ENCODE peak calls at places on chromosome 1, in eight cellular contexts. One of them, this sample, is unnamed.

GRCh38 chr1:112695276-112695675 is 11.7 kb downstream of the RHOC start:
- DNase-seq in glomerular endothelial cell: no peak
- DNase-seq in activated T-cell treated with anti-CD3 and anti-CD28 coated beads for 1 hour: no peak
- DNase-seq in HEK293T: no peak
- DNase-seq in activated CD4-positive, alpha-beta T cell treated with anti-CD3 and anti-CD28 coated beads, Interleukin-2, amount 50 U/mL, for 1 hour: no peak
- DNase-seq in adipocyte: no peak
- DNase-seq in mucosa of gallbladder: no peak
- DNase-seq in lung microvascular endothelial cell: no peak
- DNase-seq in this sample: no peak

GRCh38 chr1:28855469-28855944 is 43.5 kb downstream of the OPRD1 start:
- DNase-seq in glomerular endothelial cell: no peak
- DNase-seq in activated T-cell treated with anti-CD3 and anti-CD28 coated beads for 1 hour: no peak
- DNase-seq in HEK293T: no peak
- DNase-seq in activated CD4-positive, alpha-beta T cell treated with anti-CD3 and anti-CD28 coated beads, Interleukin-2, amount 50 U/mL, for 1 hour: no peak
- DNase-seq in adipocyte: no peak
- DNase-seq in mucosa of gallbladder: no peak
- DNase-seq in lung microvascular endothelial cell: no peak
- DNase-seq in this sample: no peak

GRCh38 chr1:180927841-180928240 is 15.1 kb downstream of the KIAA1614 start:
- DNase-seq in glomerular endothelial cell: no peak
- DNase-seq in activated T-cell treated with anti-CD3 and anti-CD28 coated beads for 1 hour: no peak
- DNase-seq in HEK293T: no peak
- DNase-seq in activated CD4-positive, alpha-beta T cell treated with anti-CD3 and anti-CD28 coated beads, Interleukin-2, amount 50 U/mL, for 1 hour: no peak
- DNase-seq in adipocyte: no peak
- DNase-seq in mucosa of gallbladder: no peak
- DNase-seq in lung microvascular endothelial cell: no peak
- DNase-seq in this sample: no peak

GRCh38 chr1:100786870-100787269 is 67.3 kb downstream of the VCAM1 start:
- DNase-seq in glomerular endothelial cell: no peak
- DNase-seq in activated T-cell treated with anti-CD3 and anti-CD28 coated beads for 1 hour: no peak
- DNase-seq in HEK293T: no peak
- DNase-seq in activated CD4-positive, alpha-beta T cell treated with anti-CD3 and anti-CD28 coated beads, Interleukin-2, amount 50 U/mL, for 1 hour: no peak
- DNase-seq in adipocyte: no peak
- DNase-seq in mucosa of gallbladder: no peak
- DNase-seq in lung microvascular endothelial cell: no peak
- DNase-seq in this sample: no peak

GRCh38 chr1:180157108-180157507 is 2.4 kb downstream of the QSOX1 start:
- DNase-seq in glomerular endothelial cell: no peak
- DNase-seq in activated T-cell treated with anti-CD3 and anti-CD28 coated beads for 1 hour: no peak
- DNase-seq in HEK293T: no peak
- DNase-seq in activated CD4-positive, alpha-beta T cell treated with anti-CD3 and anti-CD28 coated beads, Interleukin-2, amount 50 U/mL, for 1 hour: no peak
- DNase-seq in adipocyte: peak
- DNase-seq in mucosa of gallbladder: no peak
- DNase-seq in lung microvascular endothelial cell: no peak
- DNase-seq in this sample: no peak

GRCh38 chr1:43294761-43295160 is 6.0 kb upstream of the TIE1 start:
- DNase-seq in glomerular endothelial cell: no peak
- DNase-seq in activated T-cell treated with anti-CD3 and anti-CD28 coated beads for 1 hour: no peak
- DNase-seq in HEK293T: no peak
- DNase-seq in activated CD4-positive, alpha-beta T cell treated with anti-CD3 and anti-CD28 coated beads, Interleukin-2, amount 50 U/mL, for 1 hour: no peak
- DNase-seq in adipocyte: no peak
- DNase-seq in mucosa of gallbladder: no peak
- DNase-seq in lung microvascular endothelial cell: peak
- DNase-seq in this sample: no peak

GRCh38 chr1:14778882-14779594 is 180.6 kb downstream of the KAZN start:
- DNase-seq in glomerular endothelial cell: no peak
- DNase-seq in activated T-cell treated with anti-CD3 and anti-CD28 coated beads for 1 hour: peak
- DNase-seq in HEK293T: peak
- DNase-seq in activated CD4-positive, alpha-beta T cell treated with anti-CD3 and anti-CD28 coated beads, Interleukin-2, amount 50 U/mL, for 1 hour: no peak
- DNase-seq in adipocyte: peak
- DNase-seq in mucosa of gallbladder: peak
- DNase-seq in lung microvascular endothelial cell: peak
- DNase-seq in this sample: peak

GRCh38 chr1:3688836-3689750 is 36.8 kb downstream of the TP73 start:
- DNase-seq in glomerular endothelial cell: no peak
- DNase-seq in activated T-cell treated with anti-CD3 and anti-CD28 coated beads for 1 hour: no peak
- DNase-seq in HEK293T: no peak
- DNase-seq in activated CD4-positive, alpha-beta T cell treated with anti-CD3 and anti-CD28 coated beads, Interleukin-2, amount 50 U/mL, for 1 hour: no peak
- DNase-seq in adipocyte: no peak
- DNase-seq in mucosa of gallbladder: no peak
- DNase-seq in lung microvascular endothelial cell: no peak
- DNase-seq in this sample: no peak

GRCh38 chr1:42320689-42321088 is 14.3 kb downstream of the FOXJ3 start:
- DNase-seq in glomerular endothelial cell: no peak
- DNase-seq in activated T-cell treated with anti-CD3 and anti-CD28 coated beads for 1 hour: no peak
- DNase-seq in HEK293T: no peak
- DNase-seq in activated CD4-positive, alpha-beta T cell treated with anti-CD3 and anti-CD28 coated beads, Interleukin-2, amount 50 U/mL, for 1 hour: no peak
- DNase-seq in adipocyte: no peak
- DNase-seq in mucosa of gallbladder: no peak
- DNase-seq in lung microvascular endothelial cell: no peak
- DNase-seq in this sample: no peak

GRCh38 chr1:28646040-28646439 is 2.4 kb upstream of the RNU11 start:
- DNase-seq in glomerular endothelial cell: no peak
- DNase-seq in activated T-cell treated with anti-CD3 and anti-CD28 coated beads for 1 hour: no peak
- DNase-seq in HEK293T: no peak
- DNase-seq in activated CD4-positive, alpha-beta T cell treated with anti-CD3 and anti-CD28 coated beads, Interleukin-2, amount 50 U/mL, for 1 hour: no peak
- DNase-seq in adipocyte: peak
- DNase-seq in mucosa of gallbladder: no peak
- DNase-seq in lung microvascular endothelial cell: no peak
- DNase-seq in this sample: no peak

GRCh38 chr1:155931332-155932038 is 2.7 kb downstream of the KHDC4 start:
- DNase-seq in glomerular endothelial cell: no peak
- DNase-seq in activated T-cell treated with anti-CD3 and anti-CD28 coated beads for 1 hour: no peak
- DNase-seq in HEK293T: no peak
- DNase-seq in activated CD4-positive, alpha-beta T cell treated with anti-CD3 and anti-CD28 coated beads, Interleukin-2, amount 50 U/mL, for 1 hour: no peak
- DNase-seq in adipocyte: no peak
- DNase-seq in mucosa of gallbladder: no peak
- DNase-seq in lung microvascular endothelial cell: no peak
- DNase-seq in this sample: no peak

GRCh38 chr1:13699510-13699909 is 478 bp upstream of the PRDM2 start:
- DNase-seq in glomerular endothelial cell: no peak
- DNase-seq in activated T-cell treated with anti-CD3 and anti-CD28 coated beads for 1 hour: no peak
- DNase-seq in HEK293T: no peak
- DNase-seq in activated CD4-positive, alpha-beta T cell treated with anti-CD3 and anti-CD28 coated beads, Interleukin-2, amount 50 U/mL, for 1 hour: no peak
- DNase-seq in adipocyte: no peak
- DNase-seq in mucosa of gallbladder: no peak
- DNase-seq in lung microvascular endothelial cell: peak
- DNase-seq in this sample: no peak

GRCh38 chr1:151047591-151047924 is at the start of gene C1orf56:
- DNase-seq in glomerular endothelial cell: no peak
- DNase-seq in activated T-cell treated with anti-CD3 and anti-CD28 coated beads for 1 hour: peak
- DNase-seq in HEK293T: peak
- DNase-seq in activated CD4-positive, alpha-beta T cell treated with anti-CD3 and anti-CD28 coated beads, Interleukin-2, amount 50 U/mL, for 1 hour: peak
- DNase-seq in adipocyte: peak
- DNase-seq in mucosa of gallbladder: peak
- DNase-seq in lung microvascular endothelial cell: peak
- DNase-seq in this sample: peak

GRCh38 chr1:115188680-115189395 is 99.5 kb upstream of the TSPAN2 start:
- DNase-seq in glomerular endothelial cell: no peak
- DNase-seq in activated T-cell treated with anti-CD3 and anti-CD28 coated beads for 1 hour: no peak
- DNase-seq in HEK293T: no peak
- DNase-seq in activated CD4-positive, alpha-beta T cell treated with anti-CD3 and anti-CD28 coated beads, Interleukin-2, amount 50 U/mL, for 1 hour: no peak
- DNase-seq in adipocyte: no peak
- DNase-seq in mucosa of gallbladder: no peak
- DNase-seq in lung microvascular endothelial cell: no peak
- DNase-seq in this sample: no peak

GRCh38 chr1:54805466-54805865 is 4.3 kb upstream of the TTC22 start:
- DNase-seq in glomerular endothelial cell: no peak
- DNase-seq in activated T-cell treated with anti-CD3 and anti-CD28 coated beads for 1 hour: no peak
- DNase-seq in HEK293T: no peak
- DNase-seq in activated CD4-positive, alpha-beta T cell treated with anti-CD3 and anti-CD28 coated beads, Interleukin-2, amount 50 U/mL, for 1 hour: no peak
- DNase-seq in adipocyte: no peak
- DNase-seq in mucosa of gallbladder: no peak
- DNase-seq in lung microvascular endothelial cell: no peak
- DNase-seq in this sample: no peak

GRCh38 chr1:35577071-35577998 is 4.2 kb downstream of the TFAP2E start:
- DNase-seq in glomerular endothelial cell: no peak
- DNase-seq in activated T-cell treated with anti-CD3 and anti-CD28 coated beads for 1 hour: peak
- DNase-seq in HEK293T: no peak
- DNase-seq in activated CD4-positive, alpha-beta T cell treated with anti-CD3 and anti-CD28 coated beads, Interleukin-2, amount 50 U/mL, for 1 hour: peak
- DNase-seq in adipocyte: no peak
- DNase-seq in mucosa of gallbladder: peak
- DNase-seq in lung microvascular endothelial cell: peak
- DNase-seq in this sample: no peak

GRCh38 chr1:94106716-94107115 is 14.2 kb downstream of the ABCA4 start:
- DNase-seq in glomerular endothelial cell: no peak
- DNase-seq in activated T-cell treated with anti-CD3 and anti-CD28 coated beads for 1 hour: no peak
- DNase-seq in HEK293T: no peak
- DNase-seq in activated CD4-positive, alpha-beta T cell treated with anti-CD3 and anti-CD28 coated beads, Interleukin-2, amount 50 U/mL, for 1 hour: no peak
- DNase-seq in adipocyte: no peak
- DNase-seq in mucosa of gallbladder: no peak
- DNase-seq in lung microvascular endothelial cell: no peak
- DNase-seq in this sample: no peak

GRCh38 chr1:37561794-37562132 is 5.0 kb downstream of the DNALI1 start:
- DNase-seq in glomerular endothelial cell: no peak
- DNase-seq in activated T-cell treated with anti-CD3 and anti-CD28 coated beads for 1 hour: no peak
- DNase-seq in HEK293T: peak
- DNase-seq in activated CD4-positive, alpha-beta T cell treated with anti-CD3 and anti-CD28 coated beads, Interleukin-2, amount 50 U/mL, for 1 hour: peak
- DNase-seq in adipocyte: peak
- DNase-seq in mucosa of gallbladder: no peak
- DNase-seq in lung microvascular endothelial cell: peak
- DNase-seq in this sample: no peak

GRCh38 chr1:22241811-22242210 is 98.9 kb upstream of the WNT4 start:
- DNase-seq in glomerular endothelial cell: no peak
- DNase-seq in activated T-cell treated with anti-CD3 and anti-CD28 coated beads for 1 hour: no peak
- DNase-seq in HEK293T: no peak
- DNase-seq in activated CD4-positive, alpha-beta T cell treated with anti-CD3 and anti-CD28 coated beads, Interleukin-2, amount 50 U/mL, for 1 hour: no peak
- DNase-seq in adipocyte: no peak
- DNase-seq in mucosa of gallbladder: no peak
- DNase-seq in lung microvascular endothelial cell: no peak
- DNase-seq in this sample: no peak

GRCh38 chr1:3344395-3344794 is 110.1 kb upstream of the ARHGEF16 start:
- DNase-seq in glomerular endothelial cell: no peak
- DNase-seq in activated T-cell treated with anti-CD3 and anti-CD28 coated beads for 1 hour: no peak
- DNase-seq in HEK293T: no peak
- DNase-seq in activated CD4-positive, alpha-beta T cell treated with anti-CD3 and anti-CD28 coated beads, Interleukin-2, amount 50 U/mL, for 1 hour: no peak
- DNase-seq in adipocyte: no peak
- DNase-seq in mucosa of gallbladder: no peak
- DNase-seq in lung microvascular endothelial cell: no peak
- DNase-seq in this sample: no peak

GRCh38 chr1:27525296-27526271 is 35.6 kb upstream of the WASF2 start:
- DNase-seq in glomerular endothelial cell: no peak
- DNase-seq in activated T-cell treated with anti-CD3 and anti-CD28 coated beads for 1 hour: peak
- DNase-seq in HEK293T: peak
- DNase-seq in activated CD4-positive, alpha-beta T cell treated with anti-CD3 and anti-CD28 coated beads, Interleukin-2, amount 50 U/mL, for 1 hour: peak
- DNase-seq in adipocyte: peak
- DNase-seq in mucosa of gallbladder: peak
- DNase-seq in lung microvascular endothelial cell: no peak
- DNase-seq in this sample: no peak

GRCh38 chr1:156602557-156602993 is 1.3 kb upstream of the GPATCH4 start:
- DNase-seq in glomerular endothelial cell: no peak
- DNase-seq in activated T-cell treated with anti-CD3 and anti-CD28 coated beads for 1 hour: no peak
- DNase-seq in HEK293T: peak
- DNase-seq in activated CD4-positive, alpha-beta T cell treated with anti-CD3 and anti-CD28 coated beads, Interleukin-2, amount 50 U/mL, for 1 hour: no peak
- DNase-seq in adipocyte: peak
- DNase-seq in mucosa of gallbladder: no peak
- DNase-seq in lung microvascular endothelial cell: no peak
- DNase-seq in this sample: no peak

GRCh38 chr1:58497499-58497898 is 49.0 kb downstream of the OMA1 start:
- DNase-seq in glomerular endothelial cell: no peak
- DNase-seq in activated T-cell treated with anti-CD3 and anti-CD28 coated beads for 1 hour: no peak
- DNase-seq in HEK293T: no peak
- DNase-seq in activated CD4-positive, alpha-beta T cell treated with anti-CD3 and anti-CD28 coated beads, Interleukin-2, amount 50 U/mL, for 1 hour: no peak
- DNase-seq in adipocyte: no peak
- DNase-seq in mucosa of gallbladder: no peak
- DNase-seq in lung microvascular endothelial cell: no peak
- DNase-seq in this sample: no peak

This sample was measured in pancreas.